ENCODE peak calls at places on chromosomes 1 and 21, in four cellular contexts. One of them, this sample, is unnamed.

GRCh38 chr1:77300566-77300965 is 18.7 kb downstream of the AK5 start:
- DNase-seq in T-helper 2 cell: no peak
- DNase-seq in keratinocyte: no peak
- DNase-seq in ELR: no peak
- DNase-seq in this sample: no peak

GRCh38 chr1:23402286-23403037 is 22.1 kb downstream of the TCEA3 start:
- DNase-seq in ELR: no peak
- DNase-seq in keratinocyte: no peak
- DNase-seq in T-helper 2 cell: no peak
- DNase-seq in this sample: no peak

GRCh38 chr1:110515041-110515440 is 3.9 kb downstream of the KCNA10 start:
- DNase-seq in ELR: no peak
- DNase-seq in keratinocyte: no peak
- DNase-seq in T-helper 2 cell: peak
- DNase-seq in this sample: no peak

GRCh38 chr21:43343095-43343991 is 83.6 kb downstream of the SIK1 start:
- DNase-seq in keratinocyte: no peak
- DNase-seq in T-helper 2 cell: no peak
- DNase-seq in ELR: no peak
- DNase-seq in this sample: no peak

GRCh38 chr1:65412984-65413375 is 7.5 kb upstream of the LEPR start:
- DNase-seq in ELR: peak
- DNase-seq in T-helper 2 cell: no peak
- DNase-seq in keratinocyte: no peak
- DNase-seq in this sample: no peak

GRCh38 chr1:243851129-243851756 is 1.2 kb upstream of the AKT3 start:
- DNase-seq in keratinocyte: no peak
- DNase-seq in T-helper 2 cell: no peak
- DNase-seq in ELR: no peak
- DNase-seq in this sample: no peak

GRCh38 chr1:75922698-75923097 is 9.5 kb downstream of the ASB17 start:
- DNase-seq in keratinocyte: no peak
- DNase-seq in ELR: no peak
- DNase-seq in T-helper 2 cell: no peak
- DNase-seq in this sample: no peak

GRCh38 chr1:15231714-15232201 is 15.3 kb upstream of the FHAD1 start:
- DNase-seq in keratinocyte: no peak
- DNase-seq in T-helper 2 cell: peak
- DNase-seq in ELR: no peak
- DNase-seq in this sample: no peak

GRCh38 chr1:3898994-3899775 is 887 bp downstream of the C1orf174 start:
- DNase-seq in ELR: peak
- DNase-seq in keratinocyte: no peak
- DNase-seq in T-helper 2 cell: no peak
- DNase-seq in this sample: no peak

GRCh38 chr1:227945891-227946623 is 1.7 kb downstream of the WNT9A start:
- DNase-seq in ELR: peak
- DNase-seq in T-helper 2 cell: no peak
- DNase-seq in keratinocyte: peak
- DNase-seq in this sample: no peak

GRCh38 chr1:45843474-45843905 is 40.1 kb downstream of the MAST2 start:
- DNase-seq in ELR: peak
- DNase-seq in T-helper 2 cell: peak
- DNase-seq in keratinocyte: no peak
- DNase-seq in this sample: no peak

GRCh38 chr1:97006044-97006676 is 284.6 kb downstream of the PTBP2 start:
- DNase-seq in T-helper 2 cell: no peak
- DNase-seq in ELR: peak
- DNase-seq in keratinocyte: no peak
- DNase-seq in this sample: no peak

GRCh38 chr1:83905315-83905907 is 93.5 kb downstream of the TTLL7 start:
- DNase-seq in keratinocyte: no peak
- DNase-seq in ELR: peak
- DNase-seq in T-helper 2 cell: peak
- DNase-seq in this sample: no peak

GRCh38 chr1:170068923-170069322 is 5.6 kb downstream of the KIFAP3 start:
- DNase-seq in ELR: no peak
- DNase-seq in keratinocyte: no peak
- DNase-seq in T-helper 2 cell: no peak
- DNase-seq in this sample: no peak

GRCh38 chr21:45248893-45249381 is 38.8 kb downstream of the POFUT2 start:
- DNase-seq in T-helper 2 cell: no peak
- DNase-seq in keratinocyte: no peak
- DNase-seq in ELR: peak
- DNase-seq in this sample: no peak

GRCh38 chr1:115641762-115642167 is at the start of gene VANGL1:
- DNase-seq in ELR: peak
- DNase-seq in T-helper 2 cell: peak
- DNase-seq in keratinocyte: no peak
- DNase-seq in this sample: no peak

GRCh38 chr1:116472431-116472961 is 98.3 kb downstream of the CD58 start:
- DNase-seq in T-helper 2 cell: no peak
- DNase-seq in ELR: no peak
- DNase-seq in keratinocyte: no peak
- DNase-seq in this sample: no peak

GRCh38 chr1:33637846-33638440 is 165.5 kb downstream of the ZSCAN20 start:
- DNase-seq in ELR: peak
- DNase-seq in T-helper 2 cell: no peak
- DNase-seq in keratinocyte: no peak
- DNase-seq in this sample: no peak

GRCh38 chr1:161502641-161503393 is 2.4 kb upstream of the FCGR2A start:
- DNase-seq in keratinocyte: no peak
- DNase-seq in ELR: peak
- DNase-seq in T-helper 2 cell: no peak
- DNase-seq in this sample: no peak

GRCh38 chr1:26862781-26863676 is at the start of gene SFN:
- DNase-seq in T-helper 2 cell: peak
- DNase-seq in keratinocyte: peak
- DNase-seq in ELR: peak
- DNase-seq in this sample: peak

GRCh38 chr1:119275145-119275929 is 93.2 kb upstream of the HAO2 start:
- DNase-seq in ELR: peak
- DNase-seq in keratinocyte: peak
- DNase-seq in T-helper 2 cell: peak
- DNase-seq in this sample: no peak

GRCh38 chr1:24720152-24720551 is 25.1 kb upstream of the CLIC4 start:
- DNase-seq in keratinocyte: no peak
- DNase-seq in ELR: peak
- DNase-seq in T-helper 2 cell: no peak
- DNase-seq in this sample: no peak